ENCODE peak calls at places on chromosomes 12 and 14, in ten cellular contexts. One of them, this sample, is unnamed.
A peak's percentile ranks its signal among the peaks of the same experiment; 100 is the strongest.

GRCh38 chr12:49955899-49956662 is 5.5 kb downstream of the AQP2 start:
- DNase-seq in cardiac muscle cell: no peak
- DNase-seq in AG10803: no peak
- DNase-seq in effector memory CD8-positive, alpha-beta T cell: no peak
- DNase-seq in tibial nerve: no peak
- DNase-seq in NCI-H1694 treated with DMSO at 0.1 percent for 48 hours: no peak
- DNase-seq in left cardiac atrium: no peak
- DNase-seq in CD8-positive, alpha-beta memory T cell: no peak
- DNase-seq in lower lobe of right lung: no peak
- DNase-seq in M059J: no peak
- DNase-seq in this sample: no peak

GRCh38 chr12:47704719-47705118 is 1.1 kb downstream of the RPAP3 start:
- DNase-seq in cardiac muscle cell: no peak
- DNase-seq in AG10803: no peak
- DNase-seq in effector memory CD8-positive, alpha-beta T cell: no peak
- DNase-seq in tibial nerve: no peak
- DNase-seq in NCI-H1694 treated with DMSO at 0.1 percent for 48 hours: no peak
- DNase-seq in left cardiac atrium: no peak
- DNase-seq in CD8-positive, alpha-beta memory T cell: no peak
- DNase-seq in lower lobe of right lung: no peak
- DNase-seq in M059J: no peak
- DNase-seq in this sample: no peak

GRCh38 chr12:98418357-98419075 is 96.9 kb upstream of the TMPO start:
- DNase-seq in cardiac muscle cell: peak; percentile 98
- DNase-seq in AG10803: peak; percentile 100
- DNase-seq in effector memory CD8-positive, alpha-beta T cell: no peak
- DNase-seq in tibial nerve: peak; percentile 83
- DNase-seq in NCI-H1694 treated with DMSO at 0.1 percent for 48 hours: no peak
- DNase-seq in left cardiac atrium: peak; percentile 88
- DNase-seq in CD8-positive, alpha-beta memory T cell: no peak
- DNase-seq in lower lobe of right lung: peak; percentile 95
- DNase-seq in M059J: peak; percentile 91
- DNase-seq in this sample: no peak

GRCh38 chr12:119942386-119942785 is 46.6 kb upstream of the BICDL1 start:
- DNase-seq in cardiac muscle cell: no peak
- DNase-seq in AG10803: no peak
- DNase-seq in effector memory CD8-positive, alpha-beta T cell: no peak
- DNase-seq in tibial nerve: no peak
- DNase-seq in NCI-H1694 treated with DMSO at 0.1 percent for 48 hours: no peak
- DNase-seq in left cardiac atrium: no peak
- DNase-seq in CD8-positive, alpha-beta memory T cell: no peak
- DNase-seq in lower lobe of right lung: no peak
- DNase-seq in M059J: no peak
- DNase-seq in this sample: no peak

GRCh38 chr12:102061556-102062418 is at the start of gene WASHC3:
- DNase-seq in cardiac muscle cell: peak; percentile 95
- DNase-seq in AG10803: peak; percentile 88
- DNase-seq in effector memory CD8-positive, alpha-beta T cell: peak; percentile 96
- DNase-seq in tibial nerve: peak; percentile 95
- DNase-seq in NCI-H1694 treated with DMSO at 0.1 percent for 48 hours: peak; percentile 89
- DNase-seq in left cardiac atrium: peak; percentile 97
- DNase-seq in CD8-positive, alpha-beta memory T cell: peak; percentile 96
- DNase-seq in lower lobe of right lung: peak; percentile 97
- DNase-seq in M059J: peak; percentile 93
- DNase-seq in this sample: peak; percentile 97

GRCh38 chr12:88955541-88955940 is 375.3 kb upstream of the KITLG start:
- DNase-seq in cardiac muscle cell: no peak
- DNase-seq in AG10803: no peak
- DNase-seq in effector memory CD8-positive, alpha-beta T cell: no peak
- DNase-seq in tibial nerve: no peak
- DNase-seq in NCI-H1694 treated with DMSO at 0.1 percent for 48 hours: no peak
- DNase-seq in left cardiac atrium: no peak
- DNase-seq in CD8-positive, alpha-beta memory T cell: no peak
- DNase-seq in lower lobe of right lung: no peak
- DNase-seq in M059J: no peak
- DNase-seq in this sample: no peak

GRCh38 chr12:9811651-9812050 is 15.6 kb upstream of the KLRF1 start:
- DNase-seq in cardiac muscle cell: no peak
- DNase-seq in AG10803: no peak
- DNase-seq in effector memory CD8-positive, alpha-beta T cell: no peak
- DNase-seq in tibial nerve: no peak
- DNase-seq in NCI-H1694 treated with DMSO at 0.1 percent for 48 hours: no peak
- DNase-seq in left cardiac atrium: no peak
- DNase-seq in CD8-positive, alpha-beta memory T cell: no peak
- DNase-seq in lower lobe of right lung: no peak
- DNase-seq in M059J: no peak
- DNase-seq in this sample: no peak

GRCh38 chr14:102246071-102246470 is 58.9 kb downstream of the MOK start:
- DNase-seq in cardiac muscle cell: no peak
- DNase-seq in AG10803: no peak
- DNase-seq in effector memory CD8-positive, alpha-beta T cell: no peak
- DNase-seq in tibial nerve: no peak
- DNase-seq in NCI-H1694 treated with DMSO at 0.1 percent for 48 hours: no peak
- DNase-seq in left cardiac atrium: no peak
- DNase-seq in CD8-positive, alpha-beta memory T cell: no peak
- DNase-seq in lower lobe of right lung: no peak
- DNase-seq in M059J: no peak
- DNase-seq in this sample: no peak

GRCh38 chr12:44484862-44485261 is 391.3 kb downstream of the NELL2 start:
- DNase-seq in cardiac muscle cell: no peak
- DNase-seq in AG10803: no peak
- DNase-seq in effector memory CD8-positive, alpha-beta T cell: no peak
- DNase-seq in tibial nerve: no peak
- DNase-seq in NCI-H1694 treated with DMSO at 0.1 percent for 48 hours: no peak
- DNase-seq in left cardiac atrium: no peak
- DNase-seq in CD8-positive, alpha-beta memory T cell: no peak
- DNase-seq in lower lobe of right lung: no peak
- DNase-seq in M059J: no peak
- DNase-seq in this sample: no peak

GRCh38 chr12:94148841-94149780 is 734 bp downstream of the PLXNC1 start:
- DNase-seq in cardiac muscle cell: peak; percentile 72
- DNase-seq in AG10803: peak; percentile 40
- DNase-seq in effector memory CD8-positive, alpha-beta T cell: peak; percentile 43
- DNase-seq in tibial nerve: no peak
- DNase-seq in NCI-H1694 treated with DMSO at 0.1 percent for 48 hours: no peak
- DNase-seq in left cardiac atrium: peak; percentile 44
- DNase-seq in CD8-positive, alpha-beta memory T cell: peak; percentile 60
- DNase-seq in lower lobe of right lung: peak; percentile 71
- DNase-seq in M059J: peak; percentile 42
- DNase-seq in this sample: no peak

GRCh38 chr12:71799105-71799504 is 40.5 kb upstream of the TBC1D15 start:
- DNase-seq in cardiac muscle cell: no peak
- DNase-seq in AG10803: peak; percentile 39
- DNase-seq in effector memory CD8-positive, alpha-beta T cell: no peak
- DNase-seq in tibial nerve: no peak
- DNase-seq in NCI-H1694 treated with DMSO at 0.1 percent for 48 hours: no peak
- DNase-seq in left cardiac atrium: no peak
- DNase-seq in CD8-positive, alpha-beta memory T cell: no peak
- DNase-seq in lower lobe of right lung: no peak
- DNase-seq in M059J: peak; percentile 73
- DNase-seq in this sample: no peak

GRCh38 chr14:91154851-91155625 is 41.2 kb downstream of the DGLUCY start:
- DNase-seq in cardiac muscle cell: peak; percentile 78
- DNase-seq in AG10803: peak; percentile 58
- DNase-seq in effector memory CD8-positive, alpha-beta T cell: peak; percentile 56
- DNase-seq in tibial nerve: peak; percentile 25
- DNase-seq in NCI-H1694 treated with DMSO at 0.1 percent for 48 hours: peak; percentile 83
- DNase-seq in left cardiac atrium: peak; percentile 73
- DNase-seq in CD8-positive, alpha-beta memory T cell: peak; percentile 58
- DNase-seq in lower lobe of right lung: no peak
- DNase-seq in M059J: peak; percentile 83
- DNase-seq in this sample: peak; percentile 35

GRCh38 chr14:23021969-23022368 is 12.0 kb upstream of the C14orf93 start:
- DNase-seq in cardiac muscle cell: no peak
- DNase-seq in AG10803: no peak
- DNase-seq in effector memory CD8-positive, alpha-beta T cell: no peak
- DNase-seq in tibial nerve: no peak
- DNase-seq in NCI-H1694 treated with DMSO at 0.1 percent for 48 hours: no peak
- DNase-seq in left cardiac atrium: no peak
- DNase-seq in CD8-positive, alpha-beta memory T cell: no peak
- DNase-seq in lower lobe of right lung: no peak
- DNase-seq in M059J: no peak
- DNase-seq in this sample: no peak

GRCh38 chr12:32450363-32450762 is 51.0 kb downstream of the FGD4 start:
- DNase-seq in cardiac muscle cell: no peak
- DNase-seq in AG10803: no peak
- DNase-seq in effector memory CD8-positive, alpha-beta T cell: no peak
- DNase-seq in tibial nerve: no peak
- DNase-seq in NCI-H1694 treated with DMSO at 0.1 percent for 48 hours: no peak
- DNase-seq in left cardiac atrium: no peak
- DNase-seq in CD8-positive, alpha-beta memory T cell: no peak
- DNase-seq in lower lobe of right lung: no peak
- DNase-seq in M059J: no peak
- DNase-seq in this sample: no peak

GRCh38 chr12:78584695-78585094 is 279.9 kb upstream of the SYT1 start:
- DNase-seq in cardiac muscle cell: peak; percentile 12
- DNase-seq in AG10803: peak; percentile 2
- DNase-seq in effector memory CD8-positive, alpha-beta T cell: no peak
- DNase-seq in tibial nerve: no peak
- DNase-seq in NCI-H1694 treated with DMSO at 0.1 percent for 48 hours: no peak
- DNase-seq in left cardiac atrium: no peak
- DNase-seq in CD8-positive, alpha-beta memory T cell: no peak
- DNase-seq in lower lobe of right lung: no peak
- DNase-seq in M059J: peak; percentile 5
- DNase-seq in this sample: peak; percentile 31

GRCh38 chr14:66403183-66403582 is 83.0 kb upstream of the CCDC196 start:
- DNase-seq in cardiac muscle cell: peak; percentile 53
- DNase-seq in AG10803: peak; percentile 43
- DNase-seq in effector memory CD8-positive, alpha-beta T cell: no peak
- DNase-seq in tibial nerve: no peak
- DNase-seq in NCI-H1694 treated with DMSO at 0.1 percent for 48 hours: peak; percentile 21
- DNase-seq in left cardiac atrium: no peak
- DNase-seq in CD8-positive, alpha-beta memory T cell: no peak
- DNase-seq in lower lobe of right lung: no peak
- DNase-seq in M059J: peak; percentile 30
- DNase-seq in this sample: peak; percentile 34

GRCh38 chr12:101021911-101022388 is 188.1 kb downstream of the SLC5A8 start:
- DNase-seq in cardiac muscle cell: peak; percentile 89
- DNase-seq in AG10803: peak; percentile 94
- DNase-seq in effector memory CD8-positive, alpha-beta T cell: no peak
- DNase-seq in tibial nerve: no peak
- DNase-seq in NCI-H1694 treated with DMSO at 0.1 percent for 48 hours: no peak
- DNase-seq in left cardiac atrium: no peak
- DNase-seq in CD8-positive, alpha-beta memory T cell: no peak
- DNase-seq in lower lobe of right lung: no peak
- DNase-seq in M059J: peak; percentile 89
- DNase-seq in this sample: no peak

GRCh38 chr14:50964683-50965390 is 20.6 kb upstream of the PYGL start:
- DNase-seq in cardiac muscle cell: peak; percentile 97
- DNase-seq in AG10803: peak; percentile 93
- DNase-seq in effector memory CD8-positive, alpha-beta T cell: no peak
- DNase-seq in tibial nerve: peak; percentile 82
- DNase-seq in NCI-H1694 treated with DMSO at 0.1 percent for 48 hours: no peak
- DNase-seq in left cardiac atrium: peak; percentile 49
- DNase-seq in CD8-positive, alpha-beta memory T cell: no peak
- DNase-seq in lower lobe of right lung: no peak
- DNase-seq in M059J: peak; percentile 91
- DNase-seq in this sample: no peak

GRCh38 chr12:67697443-67697842 is 48.9 kb downstream of the DYRK2 start:
- DNase-seq in cardiac muscle cell: no peak
- DNase-seq in AG10803: peak; percentile 74
- DNase-seq in effector memory CD8-positive, alpha-beta T cell: no peak
- DNase-seq in tibial nerve: no peak
- DNase-seq in NCI-H1694 treated with DMSO at 0.1 percent for 48 hours: no peak
- DNase-seq in left cardiac atrium: no peak
- DNase-seq in CD8-positive, alpha-beta memory T cell: no peak
- DNase-seq in lower lobe of right lung: no peak
- DNase-seq in M059J: peak; percentile 48
- DNase-seq in this sample: no peak

GRCh38 chr12:122875590-122876220 is 20.2 kb downstream of the VPS37B start:
- DNase-seq in cardiac muscle cell: no peak
- DNase-seq in AG10803: peak; percentile 43
- DNase-seq in effector memory CD8-positive, alpha-beta T cell: no peak
- DNase-seq in tibial nerve: no peak
- DNase-seq in NCI-H1694 treated with DMSO at 0.1 percent for 48 hours: no peak
- DNase-seq in left cardiac atrium: no peak
- DNase-seq in CD8-positive, alpha-beta memory T cell: peak; percentile 26
- DNase-seq in lower lobe of right lung: no peak
- DNase-seq in M059J: no peak
- DNase-seq in this sample: no peak

GRCh38 chr12:26987634-26988424 is 26.4 kb downstream of the TM7SF3 start:
- DNase-seq in cardiac muscle cell: no peak
- DNase-seq in AG10803: peak; percentile 3
- DNase-seq in effector memory CD8-positive, alpha-beta T cell: no peak
- DNase-seq in tibial nerve: peak; percentile 22
- DNase-seq in NCI-H1694 treated with DMSO at 0.1 percent for 48 hours: no peak
- DNase-seq in left cardiac atrium: no peak
- DNase-seq in CD8-positive, alpha-beta memory T cell: no peak
- DNase-seq in lower lobe of right lung: no peak
- DNase-seq in M059J: peak; percentile 65
- DNase-seq in this sample: peak; percentile 28

GRCh38 chr14:76235628-76236027 is 83.9 kb downstream of the GPATCH2L start:
- DNase-seq in cardiac muscle cell: no peak
- DNase-seq in AG10803: no peak
- DNase-seq in effector memory CD8-positive, alpha-beta T cell: no peak
- DNase-seq in tibial nerve: no peak
- DNase-seq in NCI-H1694 treated with DMSO at 0.1 percent for 48 hours: no peak
- DNase-seq in left cardiac atrium: no peak
- DNase-seq in CD8-positive, alpha-beta memory T cell: no peak
- DNase-seq in lower lobe of right lung: no peak
- DNase-seq in M059J: no peak
- DNase-seq in this sample: no peak

GRCh38 chr12:2347137-2347843 is 294.5 kb downstream of the CACNA1C start:
- DNase-seq in cardiac muscle cell: no peak
- DNase-seq in AG10803: no peak
- DNase-seq in effector memory CD8-positive, alpha-beta T cell: no peak
- DNase-seq in tibial nerve: no peak
- DNase-seq in NCI-H1694 treated with DMSO at 0.1 percent for 48 hours: no peak
- DNase-seq in left cardiac atrium: no peak
- DNase-seq in CD8-positive, alpha-beta memory T cell: no peak
- DNase-seq in lower lobe of right lung: no peak
- DNase-seq in M059J: peak; percentile 27
- DNase-seq in this sample: no peak

GRCh38 chr14:24274101-24274543 is 2.7 kb upstream of the RABGGTA start:
- DNase-seq in cardiac muscle cell: no peak
- DNase-seq in AG10803: no peak
- DNase-seq in effector memory CD8-positive, alpha-beta T cell: no peak
- DNase-seq in tibial nerve: no peak
- DNase-seq in NCI-H1694 treated with DMSO at 0.1 percent for 48 hours: no peak
- DNase-seq in left cardiac atrium: no peak
- DNase-seq in CD8-positive, alpha-beta memory T cell: peak; percentile 37
- DNase-seq in lower lobe of right lung: no peak
- DNase-seq in M059J: peak; percentile 26
- DNase-seq in this sample: peak; percentile 19

GRCh38 chr12:94033767-94034166 is 114.6 kb upstream of the PLXNC1 start:
- DNase-seq in cardiac muscle cell: no peak
- DNase-seq in AG10803: no peak
- DNase-seq in effector memory CD8-positive, alpha-beta T cell: no peak
- DNase-seq in tibial nerve: no peak
- DNase-seq in NCI-H1694 treated with DMSO at 0.1 percent for 48 hours: no peak
- DNase-seq in left cardiac atrium: no peak
- DNase-seq in CD8-positive, alpha-beta memory T cell: no peak
- DNase-seq in lower lobe of right lung: no peak
- DNase-seq in M059J: no peak
- DNase-seq in this sample: no peak

GRCh38 chr12:10031318-10031717 is 836 bp downstream of the CLEC9A start:
- DNase-seq in cardiac muscle cell: no peak
- DNase-seq in AG10803: no peak
- DNase-seq in effector memory CD8-positive, alpha-beta T cell: no peak
- DNase-seq in tibial nerve: no peak
- DNase-seq in NCI-H1694 treated with DMSO at 0.1 percent for 48 hours: no peak
- DNase-seq in left cardiac atrium: no peak
- DNase-seq in CD8-positive, alpha-beta memory T cell: no peak
- DNase-seq in lower lobe of right lung: no peak
- DNase-seq in M059J: peak; percentile 91
- DNase-seq in this sample: no peak

This sample was measured in NAMALWA.